ENCODE peak calls at places on chromosomes 16 and 17, in five cellular contexts. P, C, V, E and Z are unnamed samples. For H3K9me3 and H3K4me1, the result is how much of the 10 kb centered on the place peaks cover.

GRCh38 chr17:41657936-41658335 is 30.7 kb upstream of the EIF1 start:
- DNase-seq in P (peak), C (peak), V (no peak), E (no peak), Z (no peak)

GRCh38 chr16:80739523-80739922 is 64.9 kb downstream of the CDYL2 start:
- DNase-seq in P (no peak), C (no peak), V (no peak), E (no peak), Z (no peak)

GRCh38 chr17:76371656-76372628 is 12.5 kb upstream of the SPHK1 start:
- DNase-seq in P (no peak), C (no peak), V (no peak), E (no peak), Z (no peak)

GRCh38 chr16:73793286-73793685 is 503.3 kb upstream of the PSMD7 start:
- DNase-seq in P (no peak), C (no peak), V (no peak), E (no peak), Z (no peak)

GRCh38 chr17:34443832-34444469 is 80.9 kb upstream of the CCL1 start:
- DNase-seq in P (peak), C (no peak), V (no peak), E (peak), Z (no peak)

GRCh38 chr17:34840758-34841157 is 120.5 kb downstream of the CCT6B start:
- DNase-seq in P (no peak), C (no peak), V (no peak), E (peak), Z (no peak)

GRCh38 chr16:7318661-7319060 is 14.0 kb upstream of the RBFOX1 start:
- DNase-seq in P (no peak), C (no peak), V (no peak), E (no peak), Z (no peak)

GRCh38 chr16:50469744-50470301 is 78.4 kb upstream of the NKD1 start:
- DNase-seq in P (peak), C (no peak), V (no peak), E (no peak), Z (no peak)

GRCh38 chr16:56163089-56163488 is 28.2 kb upstream of the GNAO1 start:
- DNase-seq in P (no peak), C (no peak), V (no peak), E (no peak), Z (no peak)

GRCh38 chr16:48139517-48139916 is 16.3 kb downstream of the ABCC12 start:
- DNase-seq in P (no peak), C (no peak), V (no peak), E (no peak), Z (no peak)

GRCh38 chr17:28180449-28180848 is 138.0 kb downstream of the NLK start:
- DNase-seq in P (no peak), C (no peak), V (no peak), E (no peak), Z (no peak)

GRCh38 chr17:53780320-53780719 is 42.4 kb upstream of the KIF2B start:
- DNase-seq in P (no peak), C (no peak), V (no peak), E (no peak), Z (no peak)

GRCh38 chr16:52407778-52408177 is 139.2 kb downstream of the TOX3 start:
- DNase-seq in P (no peak), C (no peak), V (no peak), E (no peak), Z (no peak)

GRCh38 chr17:75390982-75391381 is 14.5 kb downstream of the GRB2 start:
- DNase-seq in P (no peak), C (no peak), V (no peak), E (no peak), Z (no peak)

DNA sequence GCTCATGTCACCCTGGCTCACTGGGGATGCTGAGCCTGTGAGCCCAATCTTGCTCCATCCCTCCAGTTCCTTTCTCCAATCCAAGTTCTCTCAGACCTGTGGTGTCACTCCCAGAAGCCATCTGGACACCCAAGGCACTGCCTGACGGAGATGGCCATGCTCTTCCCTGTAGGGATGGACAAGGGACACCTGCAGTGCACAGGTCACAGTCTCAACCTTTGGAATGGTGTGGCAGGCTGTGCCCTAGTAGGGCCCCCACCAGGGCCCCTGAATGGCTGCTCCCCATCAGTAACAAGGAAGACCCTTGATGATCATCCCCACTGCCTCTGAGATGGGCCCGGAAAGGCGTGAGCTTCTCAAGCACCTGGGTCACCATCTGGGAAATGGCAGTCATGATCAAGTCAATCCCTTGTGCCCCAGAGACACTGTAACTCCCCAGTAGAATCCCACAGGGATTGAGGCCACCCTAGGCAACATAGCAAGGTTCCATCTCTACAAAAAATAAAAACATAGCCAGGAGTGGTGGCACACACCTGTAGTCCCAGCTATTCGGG is 822.5 kb downstream of the KCNJ18 start:
- DNase-seq in P (no peak), C (no peak), V (no peak), E (no peak), Z (no peak)
- H3K9me3 ChIP-seq in P (under half), C (under half), V (under half), E (under half), Z (under half)

GRCh38 chr16:16015849-16016248 is 66.4 kb downstream of the ABCC1 start:
- DNase-seq in P (no peak), C (no peak), V (no peak), E (no peak), Z (no peak)

GRCh38 chr16:16012144-16012543 is 62.7 kb downstream of the ABCC1 start:
- DNase-seq in P (no peak), C (peak), V (no peak), E (no peak), Z (no peak)

GRCh38 chr16:16013812-16014211 is 64.4 kb downstream of the ABCC1 start:
- DNase-seq in P (no peak), C (no peak), V (no peak), E (no peak), Z (no peak)

GRCh38 chr16:16016388-16016964 is 67.1 kb downstream of the ABCC1 start:
- DNase-seq in P (no peak), C (no peak), V (no peak), E (no peak), Z (no peak)

DNA sequence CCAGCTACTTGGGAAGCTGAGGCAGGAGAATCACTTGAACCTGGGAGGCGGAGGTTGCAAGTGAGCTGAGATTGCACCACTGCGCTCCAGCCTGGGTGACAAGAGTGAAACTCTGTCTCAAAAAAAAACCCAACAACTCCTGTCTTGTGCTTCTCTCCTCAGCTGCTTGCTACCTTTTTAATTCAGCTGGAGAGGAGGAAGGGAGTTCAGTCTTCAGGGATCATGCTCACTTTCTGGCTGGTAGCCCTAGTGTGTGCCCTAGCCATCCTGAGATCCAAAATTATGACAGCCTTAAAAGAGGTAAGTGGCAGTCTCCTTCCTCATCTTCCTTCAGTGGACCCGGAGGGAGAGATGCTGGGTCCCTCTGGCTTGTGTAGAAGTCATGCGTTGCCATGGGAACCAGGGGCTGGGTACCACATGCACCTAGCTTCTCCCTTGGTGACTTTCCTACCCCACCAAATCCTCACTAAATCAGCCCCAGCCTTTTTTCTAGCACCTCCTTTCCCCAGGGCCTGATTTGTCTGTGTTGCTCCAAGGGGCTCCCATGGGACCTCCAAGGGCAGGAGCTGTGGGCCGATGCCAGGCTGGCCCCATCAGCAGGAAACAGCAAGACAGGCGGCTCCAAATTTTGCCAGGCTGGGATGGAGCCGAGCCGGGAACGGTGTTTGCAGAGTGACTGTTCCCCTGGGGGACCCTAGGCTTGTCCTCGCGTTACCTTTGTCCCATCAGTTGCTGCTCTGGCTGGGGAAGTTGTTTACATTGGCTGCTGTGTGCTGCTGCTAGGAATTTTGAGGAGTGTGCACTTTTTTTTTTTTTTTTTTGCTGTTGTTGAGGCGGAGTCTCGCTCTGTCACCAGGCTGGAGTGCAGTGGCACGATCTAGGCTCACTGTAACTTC is 65.2 kb downstream of the ABCC1 start:
- DNase-seq in P (peak), C (peak), V (no peak), E (no peak), Z (peak)
- H3K4me1 ChIP-seq in P (under half), C (under half), V (under half), E (under half), Z (under half)

GRCh38 chr17:1170739-1171138 is 9.0 kb downstream of the ABR start:
- DNase-seq in P (no peak), C (no peak), V (no peak), E (no peak), Z (no peak)
- H3K9me3 ChIP-seq in P (under half), C (under half), V (under half), E (under half), Z (under half)

GRCh38 chr17:2057130-2057713 is 2.3 kb downstream of the HIC1 start:
- DNase-seq in P (no peak), C (no peak), V (no peak), E (no peak), Z (no peak)

GRCh38 chr17:2056221-2057129 is 1.6 kb downstream of the HIC1 start:
- DNase-seq in P (peak), C (peak), V (no peak), E (no peak), Z (peak)

GRCh38 chr17:2054262-2054739 is 602 bp upstream of the HIC1 start:
- DNase-seq in P (peak), C (no peak), V (no peak), E (no peak), Z (peak)

GRCh38 chr17:2054740-2055493 is at the start of gene HIC1:
- DNase-seq in P (peak), C (peak), V (peak), E (peak), Z (peak)

DNA sequence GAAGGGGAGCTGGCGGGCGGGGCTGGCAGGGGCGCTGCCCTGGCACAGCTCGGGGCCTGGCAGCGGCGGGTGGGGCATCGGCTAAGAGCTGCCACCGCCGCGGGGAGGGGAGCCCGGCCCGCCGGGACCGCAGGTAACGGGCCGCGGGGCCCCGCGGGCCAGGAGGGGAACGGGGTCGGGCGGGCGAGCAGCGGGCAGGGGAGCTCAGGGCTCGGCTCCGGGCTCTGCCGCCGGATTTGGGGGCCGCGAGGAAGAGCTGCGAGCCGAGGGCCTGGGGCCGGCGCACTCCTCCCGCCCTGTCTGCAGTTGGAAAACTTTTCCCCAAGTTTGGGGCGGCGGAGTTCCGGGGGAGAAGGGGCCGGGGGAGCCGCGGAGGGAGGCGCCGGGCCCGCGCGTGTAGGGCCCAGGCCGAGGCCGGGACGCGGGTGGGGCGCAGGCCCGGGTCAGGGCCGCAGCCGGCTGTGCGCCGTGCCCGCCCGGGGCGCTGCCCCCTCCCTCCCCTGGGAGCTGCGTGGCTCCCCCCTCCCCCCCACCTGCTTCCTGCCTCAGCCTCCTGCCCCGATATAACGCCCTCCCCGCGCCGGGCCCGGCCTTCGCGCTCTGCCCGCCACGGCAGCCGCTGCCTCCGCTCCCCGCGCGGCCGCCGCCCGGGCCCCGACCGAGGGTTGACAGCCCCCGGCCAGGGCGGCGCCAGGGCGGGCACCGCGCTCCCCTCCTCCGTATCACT is 754 bp downstream of the HIC1 start:
- DNase-seq in P (peak), C (peak), V (no peak), E (no peak), Z (peak)
- H3K4me1 ChIP-seq in P (half or more), C (under half), V (under half), E (under half), Z (half or more)

DNA sequence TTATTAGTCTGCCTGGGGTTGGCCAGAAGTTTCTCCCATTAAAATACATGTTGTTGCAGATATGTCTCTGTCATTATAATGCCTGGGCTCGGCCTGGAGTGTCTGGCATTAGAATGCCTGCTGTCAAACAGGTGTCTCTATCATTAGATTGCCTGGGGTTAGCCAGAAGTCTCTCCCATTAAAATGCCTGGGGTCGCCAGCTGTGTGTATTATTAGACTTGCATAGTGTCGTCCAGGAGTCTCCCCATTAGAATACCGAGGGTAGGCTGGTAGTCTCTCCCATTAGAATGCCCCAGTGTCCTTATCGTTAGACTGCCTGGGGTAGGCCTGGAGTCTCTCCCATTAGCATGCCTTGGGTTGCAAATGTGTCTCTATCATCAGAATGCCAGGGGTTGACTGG is 2270.8 kb downstream of the TP53TG3F start:
- DNase-seq in P (no peak), C (no peak), V (no peak), E (no peak), Z (no peak)
- H3K9me3 ChIP-seq in P (under half), C (under half), V (under half), E (under half), Z (under half)